ENCODE peak calls at places on chromosome 17, in five cellular contexts. C is mammary epithelial cell, V is OCI-LY7, K is PC-9, Q is HCT116. Y is an unnamed sample.

GRCh38 chr17:50687200-50688066 is 20.3 kb downstream of the ANKRD40 start:
- DNase-seq in K (no peak), V (no peak), C (no peak), Q (no peak), Y (no peak)

GRCh38 chr17:64781013-64781392 is 118.9 kb upstream of the SMURF2 start:
- DNase-seq in Q (no peak), K (no peak), V (no peak), C (no peak), Y (peak)

GRCh38 chr17:45223541-45224528 is 2.1 kb downstream of the FMNL1 start:
- DNase-seq in C (no peak), K (no peak), V (peak), Q (no peak), Y (no peak)

GRCh38 chr17:52410781-52411180 is 252.3 kb upstream of the CA10 start:
- DNase-seq in Q (no peak), V (no peak), K (no peak), C (no peak), Y (no peak)

GRCh38 chr17:74214642-74215331 is 1.4 kb downstream of the TTYH2 start:
- DNase-seq in C (no peak), K (no peak), V (no peak), Q (no peak), Y (no peak)

GRCh38 chr17:41844971-41845370 is 7.3 kb downstream of the KLHL10 start:
- DNase-seq in V (no peak), Q (no peak), K (no peak), C (no peak), Y (no peak)

GRCh38 chr17:68353121-68353521 is 61.8 kb downstream of the ARSG start:
- DNase-seq in C (no peak), Q (no peak), K (peak), V (no peak), Y (no peak)

GRCh38 chr17:50443492-50444051 is 17.6 kb downstream of the ACSF2 start:
- DNase-seq in Q (no peak), V (no peak), C (no peak), K (peak), Y (no peak)

GRCh38 chr17:83055911-83056582 is 23.4 kb upstream of the METRNL start:
- DNase-seq in Q (no peak), V (no peak), K (peak), C (peak), Y (no peak)

GRCh38 chr17:17429222-17429621 is 47.6 kb upstream of the MED9 start:
- DNase-seq in V (no peak), Q (no peak), K (no peak), C (no peak), Y (no peak)
- H3K4me2 ChIP-seq in V (no peak), Q (no peak), K (no peak), C (no peak), Y (no peak)

GRCh38 chr17:8160741-8161221 is 2.0 kb downstream of the VAMP2 start:
- DNase-seq in C (no peak), V (no peak), Q (no peak), K (no peak), Y (no peak)
- H3K4me3 ChIP-seq in C (no peak), V (peak), Q (no peak), K (no peak), Y (peak)

DNA sequence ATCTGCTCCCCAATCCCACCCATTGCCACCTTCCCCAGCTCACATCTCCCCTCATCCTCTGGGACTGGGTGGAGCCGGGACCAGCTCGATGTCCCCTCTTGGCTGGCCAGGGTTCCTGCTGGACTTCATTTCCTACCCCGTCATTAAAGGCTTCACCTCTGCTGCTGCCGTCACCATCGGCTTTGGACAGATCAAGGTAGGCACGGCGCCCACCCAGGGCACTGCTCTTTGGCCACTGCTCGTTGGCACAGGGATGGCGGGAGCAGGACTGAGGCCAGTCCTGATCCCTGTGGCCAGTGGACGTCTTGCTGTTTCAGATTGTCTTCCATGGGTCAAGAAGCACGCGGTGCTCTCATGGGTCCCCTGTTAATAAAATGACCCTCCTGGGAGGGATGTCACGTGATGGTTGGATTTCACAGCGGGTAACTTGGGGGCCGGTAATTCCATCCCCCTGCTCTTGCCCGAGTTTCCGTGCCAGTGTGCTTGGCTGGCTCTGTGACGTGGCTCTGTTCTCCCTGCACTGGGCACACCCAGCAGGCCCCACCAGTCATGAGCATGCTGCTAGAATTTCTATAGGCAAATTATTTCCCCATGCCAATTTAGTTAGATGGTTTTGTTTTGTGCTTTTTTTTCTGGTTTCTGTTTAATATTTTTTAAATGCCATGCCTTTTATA is 3.1 kb downstream of the SLC26A11 start:
- DNase-seq in K (no peak), C (no peak), V (no peak), Q (no peak), Y (no peak)
- H3K27ac ChIP-seq in K (no peak), C (no peak), V (no peak), Q (no peak), Y (no peak)

DNA sequence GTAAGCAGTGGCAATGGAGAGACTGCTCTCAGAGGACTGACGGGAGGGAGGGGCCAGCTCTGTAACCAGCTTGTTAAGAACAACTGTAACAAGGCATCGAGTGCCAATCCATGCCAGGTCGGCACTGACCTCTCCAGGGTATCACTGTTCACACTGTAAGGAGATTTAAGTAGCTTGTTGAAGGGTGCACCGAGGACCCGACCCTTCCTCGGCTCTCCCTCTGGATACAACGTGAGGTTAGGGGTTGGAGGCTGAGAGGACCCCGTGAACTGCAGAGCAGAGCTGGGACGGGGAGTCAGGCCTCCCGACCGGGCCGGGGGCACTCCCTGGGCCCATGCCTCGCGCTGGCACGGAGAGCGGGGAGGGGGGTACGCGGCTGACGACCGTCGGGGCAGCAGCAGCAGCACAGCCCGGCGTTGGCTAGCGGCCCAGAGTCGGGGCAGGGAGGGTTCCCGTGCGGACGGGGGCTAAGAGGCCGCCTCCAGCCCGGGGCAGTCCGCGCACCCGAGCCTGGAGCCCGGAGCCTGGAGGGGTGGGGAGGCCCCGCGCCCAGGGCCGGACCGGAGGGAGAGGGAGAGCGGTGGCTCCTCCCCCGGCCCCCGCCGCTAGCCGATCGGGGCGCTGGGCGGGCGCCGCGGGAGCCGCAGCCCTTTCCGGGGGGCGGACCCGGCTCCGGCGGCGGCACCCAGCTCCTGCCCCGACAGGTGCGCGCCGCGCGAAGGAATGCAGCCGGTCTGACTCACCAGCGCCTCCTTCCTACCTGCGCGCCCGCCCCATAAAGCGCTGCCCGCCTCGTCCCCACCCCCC is at the start of gene ITGB4:
- DNase-seq in Q (peak), K (peak), V (peak), C (peak), Y (no peak)
- H3K4me2 ChIP-seq in Q (peak), K (peak), V (peak), C (peak), Y (no peak)

GRCh38 chr17:16919663-16920627 is 52.0 kb downstream of the TNFRSF13B start:
- DNase-seq in Q (no peak), V (no peak), C (no peak), K (no peak), Y (peak)

GRCh38 chr17:16916557-16916920 is 55.4 kb downstream of the TNFRSF13B start:
- DNase-seq in C (no peak), V (no peak), K (no peak), Q (no peak), Y (peak)

GRCh38 chr17:16915752-16916556 is 56.0 kb downstream of the TNFRSF13B start:
- DNase-seq in K (peak), Q (peak), C (peak), V (peak), Y (peak)

GRCh38 chr17:16918443-16918842 is 53.5 kb downstream of the TNFRSF13B start:
- DNase-seq in K (no peak), V (no peak), Q (no peak), C (no peak), Y (peak)

GRCh38 chr17:16917995-16918394 is 53.9 kb downstream of the TNFRSF13B start:
- DNase-seq in V (no peak), K (no peak), C (no peak), Q (no peak), Y (peak)
- H3K4me3 ChIP-seq in V (no peak), K (no peak), C (no peak), Q (no peak), Y (no peak)

GRCh38 chr17:38334480-38335364 is 9.0 kb downstream of the GPR179 start:
- DNase-seq in V (no peak), K (no peak), C (no peak), Q (no peak), Y (no peak)

GRCh38 chr17:38333635-38334295 is 10.0 kb downstream of the GPR179 start:
- DNase-seq in Q (no peak), V (peak), C (no peak), K (no peak), Y (peak)

GRCh38 chr17:38329808-38330730 is 13.7 kb downstream of the GPR179 start:
- DNase-seq in Q (no peak), C (no peak), V (no peak), K (no peak), Y (no peak)

GRCh38 chr17:38330941-38331411 is 12.8 kb downstream of the GPR179 start:
- DNase-seq in K (no peak), C (no peak), V (no peak), Q (no peak), Y (no peak)

GRCh38 chr17:38332735-38333134 is 11.0 kb downstream of the GPR179 start:
- DNase-seq in V (no peak), C (no peak), Q (no peak), K (no peak), Y (no peak)
- H3K27ac ChIP-seq in V (no peak), C (no peak), Q (no peak), K (no peak), Y (no peak)

GRCh38 chr17:61403846-61404701 is 4.4 kb downstream of the TBX2 start:
- DNase-seq in V (no peak), K (no peak), C (no peak), Q (no peak), Y (no peak)
- H3K4me2 ChIP-seq in V (no peak), K (no peak), C (no peak), Q (no peak), Y (no peak)

GRCh38 chr17:39674702-39675389 is 6.6 kb downstream of the PNMT start:
- DNase-seq in V (peak), Q (no peak), K (peak), C (no peak), Y (peak)

GRCh38 chr17:39677072-39677471 is 8.8 kb downstream of the PNMT start:
- DNase-seq in Q (no peak), K (no peak), V (no peak), C (no peak), Y (no peak)

GRCh38 chr17:39677581-39678339 is 9.5 kb downstream of the PNMT start:
- DNase-seq in C (no peak), Q (no peak), V (no peak), K (no peak), Y (no peak)

GRCh38 chr17:39675390-39676082 is 7.3 kb downstream of the PNMT start:
- DNase-seq in Q (no peak), V (no peak), K (no peak), C (no peak), Y (no peak)

DNA sequence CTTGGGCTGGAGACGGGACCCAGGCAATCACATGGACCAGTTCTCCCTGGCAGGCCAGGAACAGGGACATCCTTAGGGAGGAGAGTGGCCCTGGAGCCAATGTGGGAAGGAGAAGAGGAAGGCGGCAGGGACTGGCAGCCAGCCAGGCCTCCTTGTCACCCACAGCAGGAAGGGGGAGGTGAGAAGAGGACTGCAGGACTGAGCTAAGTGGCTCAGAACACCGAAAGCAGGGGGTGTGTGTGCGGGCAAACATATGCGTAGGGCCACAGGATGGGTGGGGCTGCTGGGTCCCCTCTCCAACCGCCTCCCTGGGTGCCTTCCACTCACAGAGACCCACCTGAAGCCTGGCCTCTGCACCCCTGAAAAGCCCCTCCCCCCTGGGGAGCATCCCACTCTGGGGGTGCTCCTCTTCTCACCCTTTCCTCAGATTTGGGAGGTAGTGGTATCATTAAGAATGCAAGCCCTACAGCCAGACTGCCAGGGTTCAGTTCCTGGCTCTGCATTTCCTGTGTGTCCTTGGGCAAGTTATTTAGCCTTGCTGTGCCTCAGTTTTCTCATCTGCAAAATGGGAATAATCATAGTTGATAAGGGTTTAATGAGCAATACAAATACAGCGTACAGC is 8.1 kb downstream of the PNMT start:
- DNase-seq in Q (no peak), C (no peak), K (no peak), V (peak), Y (peak)
- H3K4me3 ChIP-seq in Q (no peak), C (no peak), K (no peak), V (no peak), Y (no peak)

DNA sequence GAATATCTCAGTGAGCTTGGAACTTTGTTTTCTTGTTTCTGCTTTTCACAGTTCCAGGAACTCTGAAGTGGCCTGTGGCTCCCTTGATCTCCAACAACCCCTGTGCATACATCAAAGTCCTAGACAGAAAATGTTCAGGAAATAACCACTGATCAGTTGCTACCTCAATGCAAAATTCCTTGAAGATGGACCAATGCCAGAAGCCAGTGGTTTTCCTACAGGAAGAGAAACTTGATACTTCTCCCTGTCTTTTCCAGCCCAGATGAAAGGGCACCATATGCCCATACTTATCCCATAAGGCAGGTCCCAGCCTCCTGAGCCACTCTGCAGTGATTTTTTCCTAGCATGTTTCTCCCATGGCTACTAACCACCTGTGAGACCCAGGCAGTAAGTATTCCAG is 12.3 kb upstream of the CDRT4 start:
- DNase-seq in K (no peak), C (no peak), Q (peak), V (no peak), Y (no peak)
- H3K27ac ChIP-seq in K (no peak), C (no peak), Q (no peak), V (no peak), Y (no peak)

Y was measured in Karpas-422.